ENCODE peak calls at places on chromosomes 7 and 10, in five cellular contexts. One of them, this sample, is unnamed.

GRCh38 chr7:115178831-115179230 is 256.9 kb downstream of the MDFIC start:
- DNase-seq in fibroblast of the aortic adventitia: peak
- DNase-seq in esophagus squamous epithelium: no peak
- DNase-seq in stomach: no peak
- DNase-seq in tibial nerve: no peak
- DNase-seq in this sample: no peak

GRCh38 chr10:102230264-102230860 is 4.3 kb downstream of the ELOVL3 start:
- DNase-seq in fibroblast of the aortic adventitia: peak
- DNase-seq in esophagus squamous epithelium: no peak
- DNase-seq in stomach: peak
- DNase-seq in tibial nerve: no peak
- DNase-seq in this sample: peak

GRCh38 chr7:131109011-131109756 is 218.5 kb upstream of the MKLN1 start:
- DNase-seq in fibroblast of the aortic adventitia: peak
- DNase-seq in esophagus squamous epithelium: no peak
- DNase-seq in stomach: no peak
- DNase-seq in tibial nerve: no peak
- DNase-seq in this sample: peak

GRCh38 chr10:50398823-50399222 is 147.5 kb upstream of the ASAH2 start:
- DNase-seq in fibroblast of the aortic adventitia: no peak
- DNase-seq in esophagus squamous epithelium: no peak
- DNase-seq in stomach: no peak
- DNase-seq in tibial nerve: no peak
- DNase-seq in this sample: no peak

GRCh38 chr10:77637986-77638765 is 568 bp upstream of the KCNMA1 start:
- DNase-seq in fibroblast of the aortic adventitia: peak
- DNase-seq in esophagus squamous epithelium: no peak
- DNase-seq in stomach: no peak
- DNase-seq in tibial nerve: no peak
- DNase-seq in this sample: no peak

GRCh38 chr7:69761290-69761922 is 163.1 kb downstream of the AUTS2 start:
- DNase-seq in fibroblast of the aortic adventitia: no peak
- DNase-seq in esophagus squamous epithelium: no peak
- DNase-seq in stomach: no peak
- DNase-seq in tibial nerve: no peak
- DNase-seq in this sample: no peak

GRCh38 chr10:55410415-55410885 is 609.4 kb upstream of the PCDH15 start:
- DNase-seq in fibroblast of the aortic adventitia: no peak
- DNase-seq in esophagus squamous epithelium: no peak
- DNase-seq in stomach: no peak
- DNase-seq in tibial nerve: no peak
- DNase-seq in this sample: no peak

GRCh38 chr10:129057856-129058663 is 409.0 kb upstream of the MGMT start:
- DNase-seq in fibroblast of the aortic adventitia: no peak
- DNase-seq in esophagus squamous epithelium: no peak
- DNase-seq in stomach: no peak
- DNase-seq in tibial nerve: no peak
- DNase-seq in this sample: peak

GRCh38 chr7:44063894-44064651 is 1.3 kb downstream of the PGAM2 start:
- DNase-seq in fibroblast of the aortic adventitia: no peak
- DNase-seq in esophagus squamous epithelium: no peak
- DNase-seq in stomach: no peak
- DNase-seq in tibial nerve: no peak
- DNase-seq in this sample: no peak

GRCh38 chr7:129607471-129608120 is 3.9 kb upstream of the NRF1 start:
- DNase-seq in fibroblast of the aortic adventitia: peak
- DNase-seq in esophagus squamous epithelium: no peak
- DNase-seq in stomach: no peak
- DNase-seq in tibial nerve: no peak
- DNase-seq in this sample: peak

GRCh38 chr7:31981874-31982390 is 88.3 kb downstream of the PDE1C start:
- DNase-seq in fibroblast of the aortic adventitia: no peak
- DNase-seq in esophagus squamous epithelium: no peak
- DNase-seq in stomach: no peak
- DNase-seq in tibial nerve: no peak
- DNase-seq in this sample: no peak

GRCh38 chr7:44382459-44383300 is 57.3 kb upstream of the CAMK2B start:
- DNase-seq in fibroblast of the aortic adventitia: peak
- DNase-seq in esophagus squamous epithelium: no peak
- DNase-seq in stomach: peak
- DNase-seq in tibial nerve: no peak
- DNase-seq in this sample: no peak

GRCh38 chr7:100157069-100157333 is 1.5 kb downstream of the TRAPPC14 start:
- DNase-seq in fibroblast of the aortic adventitia: no peak
- DNase-seq in esophagus squamous epithelium: no peak
- DNase-seq in stomach: no peak
- DNase-seq in tibial nerve: no peak
- DNase-seq in this sample: no peak
- H3K4me3 ChIP-seq in fibroblast of the aortic adventitia: peak
- H3K4me3 ChIP-seq in esophagus squamous epithelium: peak
- H3K4me3 ChIP-seq in stomach: no peak
- H3K4me3 ChIP-seq in tibial nerve: no peak
- H3K4me3 ChIP-seq in this sample: peak

DNA sequence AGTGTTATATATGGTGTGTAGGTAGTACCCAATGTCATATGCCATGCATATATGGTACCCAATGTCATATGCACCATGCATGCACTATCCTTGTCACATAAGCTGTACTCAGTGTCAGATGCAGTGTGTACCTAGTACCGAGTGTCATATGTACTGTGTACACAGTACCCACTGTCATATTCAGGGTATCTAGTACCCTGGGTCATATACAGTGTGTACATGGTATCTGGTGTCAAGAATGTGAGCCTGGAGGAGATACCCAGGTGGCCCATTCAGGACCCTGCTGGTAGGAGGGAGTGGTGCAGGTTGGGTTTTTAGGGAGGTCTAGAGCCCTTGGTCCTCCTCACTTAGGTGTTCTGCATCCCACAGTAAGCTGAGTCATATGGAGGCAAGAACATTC is 1.8 kb downstream of the ZMYND11 start:
- DNase-seq in fibroblast of the aortic adventitia: peak
- DNase-seq in esophagus squamous epithelium: no peak
- DNase-seq in stomach: no peak
- DNase-seq in tibial nerve: no peak
- DNase-seq in this sample: peak
- TF ChIP-seq CTCF in fibroblast of the aortic adventitia: peak
- TF ChIP-seq CTCF in esophagus squamous epithelium: no peak
- TF ChIP-seq CTCF in stomach: peak
- TF ChIP-seq CTCF in tibial nerve: peak
- TF ChIP-seq CTCF in this sample: peak

DNA sequence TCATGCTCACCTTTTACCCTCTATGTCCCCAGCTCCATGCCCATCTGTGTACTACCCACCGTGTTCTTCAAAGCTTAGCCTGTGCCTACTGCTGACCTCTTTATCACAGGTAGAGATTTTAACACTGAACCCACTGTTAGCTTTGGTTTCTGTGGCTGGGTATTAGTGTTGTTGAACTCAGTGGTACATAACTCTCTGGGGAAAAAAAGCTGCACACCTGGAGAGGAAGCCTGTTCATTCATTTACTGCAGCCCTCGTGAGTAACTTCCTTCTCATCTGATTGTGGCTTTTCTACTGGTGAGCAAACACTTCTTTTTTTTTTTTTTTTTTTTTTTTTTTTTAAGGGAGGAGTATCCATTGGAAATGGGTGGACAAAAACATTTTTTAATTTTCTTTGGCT is 326.3 kb downstream of the CCSER2 start:
- DNase-seq in fibroblast of the aortic adventitia: no peak
- DNase-seq in esophagus squamous epithelium: no peak
- DNase-seq in stomach: no peak
- DNase-seq in tibial nerve: no peak
- DNase-seq in this sample: peak
- H3K4me3 ChIP-seq in fibroblast of the aortic adventitia: no peak
- H3K4me3 ChIP-seq in esophagus squamous epithelium: no peak
- H3K4me3 ChIP-seq in stomach: no peak
- H3K4me3 ChIP-seq in tibial nerve: no peak
- H3K4me3 ChIP-seq in this sample: no peak

DNA sequence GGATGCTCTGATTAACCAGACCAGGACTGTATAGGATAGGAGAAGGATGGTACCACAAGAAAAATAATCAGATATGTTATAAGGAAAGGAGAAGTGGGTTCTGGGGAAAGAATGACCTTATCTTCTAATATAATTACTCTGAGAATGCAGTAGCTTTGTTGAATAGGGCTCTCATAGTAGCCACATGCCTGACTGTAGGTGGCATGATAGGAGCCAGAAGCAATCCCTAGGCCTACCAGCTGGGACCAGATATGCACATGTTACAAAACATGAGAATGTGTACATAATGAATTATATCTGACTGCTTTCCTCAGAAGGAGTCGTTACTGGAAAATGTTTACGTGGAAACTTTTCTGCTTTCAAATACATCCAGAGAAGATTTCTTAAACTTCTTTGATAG is 53.2 kb upstream of the FAM3C start:
- DNase-seq in fibroblast of the aortic adventitia: peak
- DNase-seq in esophagus squamous epithelium: no peak
- DNase-seq in stomach: no peak
- DNase-seq in tibial nerve: no peak
- DNase-seq in this sample: no peak
- TF ChIP-seq CTCF in fibroblast of the aortic adventitia: peak
- TF ChIP-seq CTCF in esophagus squamous epithelium: no peak
- TF ChIP-seq CTCF in stomach: no peak
- TF ChIP-seq CTCF in tibial nerve: no peak
- TF ChIP-seq CTCF in this sample: no peak

GRCh38 chr7:15557186-15557585 is 4.6 kb downstream of the AGMO start:
- DNase-seq in fibroblast of the aortic adventitia: no peak
- DNase-seq in esophagus squamous epithelium: no peak
- DNase-seq in stomach: no peak
- DNase-seq in tibial nerve: no peak
- DNase-seq in this sample: no peak
- H3K4me3 ChIP-seq in fibroblast of the aortic adventitia: no peak
- H3K4me3 ChIP-seq in esophagus squamous epithelium: no peak
- H3K4me3 ChIP-seq in stomach: no peak
- H3K4me3 ChIP-seq in tibial nerve: no peak
- H3K4me3 ChIP-seq in this sample: no peak

GRCh38 chr10:69871074-69871473 is 69.4 kb downstream of the COL13A1 start:
- DNase-seq in fibroblast of the aortic adventitia: no peak
- DNase-seq in esophagus squamous epithelium: no peak
- DNase-seq in stomach: no peak
- DNase-seq in tibial nerve: no peak
- DNase-seq in this sample: no peak

GRCh38 chr10:69872326-69872725 is 70.6 kb downstream of the COL13A1 start:
- DNase-seq in fibroblast of the aortic adventitia: no peak
- DNase-seq in esophagus squamous epithelium: no peak
- DNase-seq in stomach: no peak
- DNase-seq in tibial nerve: no peak
- DNase-seq in this sample: no peak

GRCh38 chr10:69874464-69874863 is 72.8 kb downstream of the COL13A1 start:
- DNase-seq in fibroblast of the aortic adventitia: peak
- DNase-seq in esophagus squamous epithelium: no peak
- DNase-seq in stomach: no peak
- DNase-seq in tibial nerve: no peak
- DNase-seq in this sample: no peak

GRCh38 chr10:69870591-69870990 is 68.9 kb downstream of the COL13A1 start:
- DNase-seq in fibroblast of the aortic adventitia: no peak
- DNase-seq in esophagus squamous epithelium: no peak
- DNase-seq in stomach: no peak
- DNase-seq in tibial nerve: no peak
- DNase-seq in this sample: no peak

DNA sequence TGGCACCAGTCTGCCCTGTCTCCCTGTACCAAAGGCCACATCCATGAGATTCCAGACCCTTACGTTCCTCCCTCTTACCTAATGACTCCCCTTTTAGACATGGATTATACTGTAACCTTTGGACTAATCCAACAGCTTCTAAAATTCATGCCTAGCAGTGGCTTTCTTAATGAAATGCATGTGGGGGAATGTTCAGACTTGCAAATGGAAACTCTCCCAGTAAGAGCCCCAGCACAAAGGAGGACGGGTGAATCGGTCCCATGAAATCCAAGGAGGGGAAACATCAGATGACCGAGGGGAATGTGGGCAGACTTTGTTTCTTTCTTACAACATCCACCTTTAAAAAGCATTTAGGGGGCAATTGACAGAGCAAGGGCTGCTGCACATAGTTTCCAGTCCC is 71.4 kb downstream of the COL13A1 start:
- DNase-seq in fibroblast of the aortic adventitia: no peak
- DNase-seq in esophagus squamous epithelium: no peak
- DNase-seq in stomach: no peak
- DNase-seq in tibial nerve: no peak
- DNase-seq in this sample: no peak
- TF ChIP-seq CTCF in fibroblast of the aortic adventitia: no peak
- TF ChIP-seq CTCF in esophagus squamous epithelium: no peak
- TF ChIP-seq CTCF in stomach: no peak
- TF ChIP-seq CTCF in tibial nerve: no peak
- TF ChIP-seq CTCF in this sample: no peak

GRCh38 chr10:63264852-63265617 is 131.9 kb downstream of the NRBF2 start:
- DNase-seq in fibroblast of the aortic adventitia: peak
- DNase-seq in esophagus squamous epithelium: no peak
- DNase-seq in stomach: no peak
- DNase-seq in tibial nerve: no peak
- DNase-seq in this sample: peak

GRCh38 chr10:63268139-63268797 is 135.1 kb downstream of the NRBF2 start:
- DNase-seq in fibroblast of the aortic adventitia: peak
- DNase-seq in esophagus squamous epithelium: no peak
- DNase-seq in stomach: no peak
- DNase-seq in tibial nerve: no peak
- DNase-seq in this sample: no peak

GRCh38 chr10:63265646-63266207 is 132.6 kb downstream of the NRBF2 start:
- DNase-seq in fibroblast of the aortic adventitia: peak
- DNase-seq in esophagus squamous epithelium: no peak
- DNase-seq in stomach: no peak
- DNase-seq in tibial nerve: no peak
- DNase-seq in this sample: no peak

GRCh38 chr10:63267414-63268138 is 134.4 kb downstream of the NRBF2 start:
- DNase-seq in fibroblast of the aortic adventitia: peak
- DNase-seq in esophagus squamous epithelium: no peak
- DNase-seq in stomach: no peak
- DNase-seq in tibial nerve: no peak
- DNase-seq in this sample: peak

GRCh38 chr10:63266337-63267327 is 133.5 kb downstream of the NRBF2 start:
- DNase-seq in fibroblast of the aortic adventitia: peak
- DNase-seq in esophagus squamous epithelium: no peak
- DNase-seq in stomach: no peak
- DNase-seq in tibial nerve: no peak
- DNase-seq in this sample: peak
- H3K4me3 ChIP-seq in fibroblast of the aortic adventitia: peak
- H3K4me3 ChIP-seq in esophagus squamous epithelium: peak
- H3K4me3 ChIP-seq in stomach: peak
- H3K4me3 ChIP-seq in tibial nerve: peak
- H3K4me3 ChIP-seq in this sample: peak

DNA sequence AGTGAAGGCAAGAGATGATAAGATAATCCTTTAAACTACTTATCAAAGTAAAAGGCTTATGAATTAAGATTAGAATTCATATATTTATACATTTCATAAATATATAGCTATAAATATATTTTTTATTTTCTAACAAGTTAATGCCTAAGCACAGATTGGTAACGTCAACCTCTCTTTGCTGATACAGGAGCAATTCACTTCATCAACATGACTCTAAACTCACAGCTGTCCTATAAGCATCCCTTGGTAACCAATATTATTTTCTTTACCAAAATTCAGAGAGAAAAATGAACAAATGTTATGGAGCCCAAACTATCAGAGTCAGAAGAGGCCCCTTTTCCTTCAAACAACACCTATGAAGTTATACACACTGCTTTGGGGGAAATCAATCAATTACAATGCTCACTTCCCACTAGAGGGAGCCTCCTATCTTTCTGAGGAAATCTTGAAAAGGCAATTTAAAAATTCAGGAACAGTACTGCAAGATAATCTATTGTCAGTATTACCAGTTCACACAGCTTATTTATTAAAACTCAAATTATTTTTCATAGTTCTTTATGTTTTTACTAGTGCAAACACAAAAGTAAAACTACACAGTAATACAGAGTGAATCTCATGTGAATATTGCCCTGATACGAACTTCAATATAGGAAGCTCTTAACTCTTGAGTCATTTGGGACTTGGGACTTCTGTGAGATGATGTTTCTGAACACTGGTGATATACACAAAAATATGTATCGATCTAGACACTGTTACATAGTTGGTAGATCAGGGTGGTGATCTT is 51.0 kb upstream of the NOBOX start:
- DNase-seq in fibroblast of the aortic adventitia: peak
- DNase-seq in esophagus squamous epithelium: no peak
- DNase-seq in stomach: no peak
- DNase-seq in tibial nerve: no peak
- DNase-seq in this sample: no peak
- TF ChIP-seq CTCF in fibroblast of the aortic adventitia: peak
- TF ChIP-seq CTCF in esophagus squamous epithelium: no peak
- TF ChIP-seq CTCF in stomach: no peak
- TF ChIP-seq CTCF in tibial nerve: no peak
- TF ChIP-seq CTCF in this sample: no peak